ENCODE peak calls at places on chromosomes 2 and 18, in four cellular contexts. B, F, K and T are unnamed samples.

GRCh38 chr2:206480620-206481019 is 37.3 kb downstream of the ADAM23 start:
- DNase-seq in B (no peak), F (no peak), K (no peak), T (no peak)

GRCh38 chr2:61471905-61472805 is 1.3 kb upstream of the USP34 start:
- DNase-seq in F (peak), K (peak), B (no peak), T (no peak)

GRCh38 chr2:212384027-212384426 is 154.6 kb downstream of the ERBB4 start:
- DNase-seq in K (no peak), F (no peak), B (no peak), T (no peak)

GRCh38 chr2:234843411-234843810 is 108.4 kb upstream of the SH3BP4 start:
- DNase-seq in F (no peak), B (no peak), K (no peak), T (no peak)

GRCh38 chr2:216665240-216665639 is 30.1 kb downstream of the IGFBP5 start:
- DNase-seq in K (no peak), F (no peak), B (no peak), T (no peak)

GRCh38 chr2:170974304-170974993 is 45.4 kb downstream of the GORASP2 start:
- DNase-seq in K (no peak), B (peak), F (no peak), T (no peak)

GRCh38 chr18:35029770-35030169 is 11.4 kb upstream of the MAPRE2 start:
- DNase-seq in F (no peak), K (no peak), B (no peak), T (no peak)

GRCh38 chr18:40179647-40180175 is 1775.3 kb upstream of the PIK3C3 start:
- DNase-seq in B (no peak), K (no peak), F (peak), T (no peak)

GRCh38 chr2:88831792-88832248 is 140.3 kb downstream of the RPIA start:
- DNase-seq in F (peak), K (peak), B (peak), T (no peak)

GRCh38 chr2:12433641-12433990 is 283.1 kb upstream of the TRIB2 start:
- DNase-seq in B (no peak), F (no peak), K (no peak), T (no peak)

GRCh38 chr2:70733428-70734185 is 34.4 kb downstream of the ADD2 start:
- DNase-seq in K (no peak), B (no peak), F (no peak), T (no peak)

GRCh38 chr2:187982668-187983067 is 309.0 kb upstream of the GULP1 start:
- DNase-seq in B (no peak), F (peak), K (no peak), T (peak)

GRCh38 chr2:18117592-18117991 is 239.1 kb downstream of the KCNS3 start:
- DNase-seq in K (no peak), F (peak), B (no peak), T (no peak)

GRCh38 chr2:8004250-8004681 is 677.6 kb upstream of the ID2 start:
- DNase-seq in B (peak), K (peak), F (peak), T (no peak)

GRCh38 chr2:134122610-134123009 is 131.3 kb upstream of the MGAT5 start:
- DNase-seq in B (no peak), F (no peak), K (no peak), T (no peak)

GRCh38 chr2:66573866-66574265 is 138.9 kb downstream of the MEIS1 start:
- DNase-seq in K (no peak), F (peak), B (no peak), T (no peak)

GRCh38 chr2:233385489-233386044 is 31.3 kb downstream of the DGKD start:
- DNase-seq in B (no peak), F (no peak), K (no peak), T (peak)

GRCh38 chr2:127811922-127812321 is 951 bp upstream of the WDR33 start:
- DNase-seq in K (no peak), B (no peak), F (no peak), T (no peak)

GRCh38 chr2:14941151-14941631 is 308.7 kb downstream of the LRATD1 start:
- DNase-seq in K (no peak), F (peak), B (no peak), T (no peak)

GRCh38 chr18:36634573-36635216 is 194.1 kb downstream of the TPGS2 start:
- DNase-seq in B (no peak), K (no peak), F (no peak), T (no peak)

GRCh38 chr18:54776282-54776977 is 51.8 kb upstream of the RAB27B start:
- DNase-seq in K (no peak), F (peak), B (peak), T (peak)

GRCh38 chr2:128380061-128380889 is 61.6 kb upstream of the HS6ST1 start:
- DNase-seq in F (no peak), B (no peak), K (no peak), T (no peak)

GRCh38 chr18:69897397-69898108 is 50.1 kb downstream of the CD226 start:
- DNase-seq in F (no peak), B (no peak), K (no peak), T (peak)

GRCh38 chr2:71687412-71687811 is 234.1 kb downstream of the DYSF start:
- DNase-seq in F (no peak), K (no peak), B (no peak), T (no peak)

DNA sequence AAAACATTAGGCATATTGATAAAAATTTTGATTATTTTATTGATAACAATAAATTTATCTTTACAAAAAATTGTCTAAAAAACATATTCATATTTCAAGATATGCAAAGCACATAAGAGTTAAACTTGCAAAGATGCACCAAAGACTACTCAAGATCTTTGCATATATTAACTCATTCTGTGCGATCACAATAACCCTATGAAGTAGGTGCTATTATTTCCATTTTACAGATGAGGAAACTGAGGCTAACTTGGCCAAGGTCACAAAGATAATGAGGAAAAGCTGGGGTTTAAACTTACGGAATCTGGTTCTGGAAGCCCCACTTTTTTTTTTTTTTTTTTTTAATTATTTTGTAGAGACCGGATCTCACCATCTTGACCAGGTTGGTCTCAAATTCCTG is 94.4 kb upstream of the SERTAD2 start:
- DNase-seq in B (no peak), F (no peak), K (no peak), T (no peak)
- H3K27ac ChIP-seq in B (no peak), F (no peak), K (no peak), T (peak)

GRCh38 chr2:190762569-190762968 is 113.7 kb downstream of the NAB1 start:
- DNase-seq in F (no peak), K (peak), B (no peak), T (no peak)

GRCh38 chr2:190765386-190766173 is 115.0 kb upstream of the GLS start:
- DNase-seq in K (no peak), F (peak), B (no peak), T (no peak)

GRCh38 chr2:190763100-190763499 is 114.2 kb downstream of the NAB1 start:
- DNase-seq in K (no peak), B (no peak), F (no peak), T (no peak)

GRCh38 chr2:190766174-190766572 is 114.4 kb upstream of the GLS start:
- DNase-seq in K (no peak), F (no peak), B (no peak), T (no peak)

DNA sequence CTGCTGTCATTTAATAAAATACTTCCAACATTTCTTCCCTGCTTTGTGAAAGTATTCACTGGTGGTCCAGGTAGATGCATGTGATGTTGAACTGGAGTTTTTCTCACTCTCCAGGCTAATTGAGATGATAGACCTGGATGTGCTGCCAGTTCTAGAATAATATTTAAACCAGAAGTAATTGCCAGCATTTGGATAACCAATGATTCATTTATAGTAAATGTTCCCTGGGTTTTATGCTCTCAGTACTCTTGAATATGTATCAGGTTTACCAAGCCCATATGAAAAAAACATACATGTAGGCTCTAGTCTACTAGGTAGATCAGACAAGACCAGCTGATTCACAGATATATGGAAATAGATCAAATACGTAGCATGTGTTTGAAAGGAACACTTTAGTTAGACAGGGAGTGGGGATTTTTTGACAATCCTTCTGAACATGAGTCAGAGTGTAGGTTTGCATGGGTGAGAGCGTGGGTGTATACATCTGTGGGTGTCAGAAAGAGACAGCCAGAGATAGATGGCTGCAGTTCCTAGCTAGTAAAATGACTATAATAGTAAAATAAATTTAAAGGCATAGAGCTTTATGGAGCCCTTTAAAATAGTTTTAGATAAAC is 115.1 kb downstream of the NAB1 start:
- DNase-seq in K (peak), B (no peak), F (peak), T (no peak)
- TF ChIP-seq ELK1 in K (no peak), B (no peak), F (no peak), T (no peak)

GRCh38 chr2:9897796-9898195 is 53.7 kb upstream of the GRHL1 start:
- DNase-seq in B (no peak), K (no peak), F (peak), T (no peak)

GRCh38 chr2:9892236-9892635 is 49.0 kb downstream of the TAF1B start:
- DNase-seq in B (no peak), K (no peak), F (no peak), T (no peak)

GRCh38 chr2:9897331-9897737 is 54.1 kb downstream of the TAF1B start:
- DNase-seq in K (no peak), F (peak), B (peak), T (peak)

GRCh38 chr2:9896216-9896615 is 52.9 kb downstream of the TAF1B start:
- DNase-seq in F (no peak), B (no peak), K (no peak), T (no peak)

GRCh38 chr2:9895669-9896068 is 52.4 kb downstream of the TAF1B start:
- DNase-seq in K (no peak), F (no peak), B (no peak), T (no peak)
- H3K27ac ChIP-seq in K (no peak), F (no peak), B (no peak), T (no peak)

GRCh38 chr18:2920027-2920426 is 73.2 kb downstream of the EMILIN2 start:
- DNase-seq in B (no peak), K (no peak), F (no peak), T (no peak)

GRCh38 chr18:2919600-2919999 is 72.8 kb downstream of the EMILIN2 start:
- DNase-seq in B (no peak), F (no peak), K (no peak), T (no peak)

GRCh38 chr18:2920546-2921343 is 73.9 kb downstream of the EMILIN2 start:
- DNase-seq in K (no peak), F (no peak), B (no peak), T (no peak)

GRCh38 chr18:2923464-2923863 is 76.7 kb downstream of the EMILIN2 start:
- DNase-seq in F (peak), B (no peak), K (no peak), T (no peak)

GRCh38 chr18:2921778-2922177 is 75.0 kb downstream of the EMILIN2 start:
- DNase-seq in B (no peak), F (no peak), K (no peak), T (no peak)
- TF ChIP-seq ELK1 in B (no peak), F (no peak), K (no peak), T (no peak)

DNA sequence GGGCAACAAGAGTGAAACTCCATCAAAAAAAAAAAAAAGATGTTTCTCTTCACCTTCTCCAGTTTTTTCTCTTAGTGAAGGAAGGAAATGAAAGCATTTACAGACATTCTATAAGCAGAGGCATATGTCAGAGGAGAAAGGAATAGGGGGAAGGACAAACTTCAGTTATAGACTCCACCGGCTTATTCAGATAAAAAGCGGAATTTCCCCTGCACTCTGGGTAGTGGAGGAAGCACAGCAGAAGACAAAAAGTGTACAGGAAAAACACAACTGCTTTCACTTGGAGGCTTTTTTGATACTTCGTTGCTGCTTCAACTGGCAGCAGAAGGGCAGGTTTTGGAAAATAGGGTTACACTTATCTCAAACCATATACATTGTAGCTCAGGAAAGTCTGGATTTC is 3.2 kb upstream of the MGAT4A start:
- DNase-seq in K (no peak), F (no peak), B (no peak), T (no peak)
- H3K27ac ChIP-seq in K (no peak), F (no peak), B (no peak), T (no peak)

DNA sequence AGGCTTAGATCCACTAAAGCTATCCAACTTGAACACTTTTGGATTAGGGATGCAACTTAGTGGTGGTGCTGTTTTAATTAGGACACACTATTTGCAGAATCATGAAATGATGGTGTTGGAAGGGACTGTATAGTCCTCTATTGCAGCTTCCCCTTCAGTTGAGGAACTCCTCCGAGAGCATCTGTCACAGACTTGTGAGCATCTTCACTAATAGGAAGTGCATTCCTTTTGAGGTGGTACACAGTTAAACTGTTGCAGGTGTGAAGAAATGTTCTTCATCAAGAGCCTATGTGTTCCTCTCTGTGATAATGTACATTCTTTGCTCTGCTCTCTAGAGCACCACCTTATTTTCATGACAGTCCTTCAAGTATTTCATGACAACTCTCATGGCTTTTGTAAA is 197.4 kb downstream of the CAMKMT start:
- DNase-seq in B (no peak), F (no peak), K (no peak), T (no peak)
- TF ChIP-seq ELK1 in B (no peak), F (no peak), K (no peak), T (no peak)